ENCODE peak calls at places on chromosomes 6 and 20, in seven cellular contexts. O is CD8-positive, alpha-beta memory T cell; T is OCI-LY7; X is fibroblast of lung; B is CD4-positive, alpha-beta memory T cell; K is left ventricle myocardium inferior; S is pancreas. Y is an unnamed sample.

GRCh38 chr6:31016659-31017299 is 6.5 kb downstream of the MUC22 start:
- DNase-seq in T (no peak), X (no peak), S (no peak), B (no peak), O (no peak), K (no peak), Y (no peak)

GRCh38 chr6:138226701-138227315 is 8.5 kb upstream of the PBOV1 start:
- DNase-seq in X (no peak), T (no peak), K (no peak), S (no peak), O (no peak), B (no peak), Y (no peak)

GRCh38 chr6:36024154-36024760 is at the start of gene SLC26A8:
- DNase-seq in X (no peak), B (no peak), T (no peak), S (peak; percentile 23), O (no peak), K (no peak), Y (peak; percentile 48)

GRCh38 chr6:168709991-168710390 is 269.0 kb downstream of the SMOC2 start:
- DNase-seq in X (no peak), B (no peak), T (no peak), S (no peak), O (no peak), K (no peak), Y (no peak)

GRCh38 chr6:46849361-46849690 is 56.1 kb downstream of the MEP1A start:
- DNase-seq in S (no peak), X (no peak), O (no peak), B (no peak), K (no peak), T (no peak), Y (no peak)

GRCh38 chr6:92122746-92123145 is 1296.6 kb downstream of the EPHA7 start:
- DNase-seq in B (no peak), K (no peak), O (no peak), S (no peak), X (no peak), T (peak; percentile 6), Y (no peak)

GRCh38 chr6:122372647-122373046 is 26.8 kb upstream of the HSF2 start:
- DNase-seq in X (no peak), T (no peak), O (no peak), K (no peak), B (no peak), S (no peak), Y (no peak)

GRCh38 chr6:21947751-21948386 is 349.0 kb downstream of the PRL start:
- DNase-seq in X (peak; percentile 76), S (no peak), B (no peak), T (no peak), K (no peak), O (no peak), Y (no peak)

GRCh38 chr6:112468359-112468758 is 121.2 kb downstream of the RFPL4B start:
- DNase-seq in K (no peak), O (no peak), S (no peak), X (peak; percentile 86), B (no peak), T (no peak), Y (no peak)

GRCh38 chr20:46137816-46138215 is 19.7 kb downstream of the CD40 start:
- DNase-seq in X (no peak), O (no peak), T (no peak), B (no peak), S (no peak), K (no peak), Y (no peak)

GRCh38 chr6:167767715-167768107 is 59.0 kb upstream of the AFDN start:
- DNase-seq in X (no peak), K (no peak), B (no peak), T (no peak), O (no peak), S (no peak), Y (no peak)

GRCh38 chr20:37538003-37538402 is 10.3 kb upstream of the BLCAP start:
- DNase-seq in O (no peak), S (no peak), B (no peak), K (no peak), X (peak; percentile 56), T (no peak), Y (no peak)

GRCh38 chr20:3874194-3874824 is 14.9 kb upstream of the PANK2 start:
- DNase-seq in T (no peak), S (no peak), O (no peak), B (no peak), K (no peak), X (peak; percentile 18), Y (no peak)

GRCh38 chr6:37862992-37863391 is 43.5 kb downstream of the ZFAND3 start:
- DNase-seq in O (no peak), X (peak; percentile 77), B (no peak), S (no peak), T (no peak), K (no peak), Y (no peak)

GRCh38 chr6:80553071-80553740 is 446.7 kb downstream of the BCKDHB start:
- DNase-seq in O (no peak), X (peak; percentile 78), T (no peak), S (no peak), B (no peak), K (no peak), Y (no peak)

GRCh38 chr6:40912158-40912946 is 126.7 kb downstream of the UNC5CL start:
- DNase-seq in T (peak; percentile 10), S (peak; percentile 62), K (no peak), B (no peak), X (no peak), O (no peak), Y (peak; percentile 18)
- H3K4me1 ChIP-seq in T (no peaks in the 10 kb centered on the region), S (peaks cover 7% of the 10 kb centered on the region), K (peaks cover 21% of the 10 kb centered on the region), B (no peaks in the 10 kb centered on the region), X (no peaks in the 10 kb centered on the region), O (no peaks in the 10 kb centered on the region), Y (peaks cover 7% of the 10 kb centered on the region)

DNA sequence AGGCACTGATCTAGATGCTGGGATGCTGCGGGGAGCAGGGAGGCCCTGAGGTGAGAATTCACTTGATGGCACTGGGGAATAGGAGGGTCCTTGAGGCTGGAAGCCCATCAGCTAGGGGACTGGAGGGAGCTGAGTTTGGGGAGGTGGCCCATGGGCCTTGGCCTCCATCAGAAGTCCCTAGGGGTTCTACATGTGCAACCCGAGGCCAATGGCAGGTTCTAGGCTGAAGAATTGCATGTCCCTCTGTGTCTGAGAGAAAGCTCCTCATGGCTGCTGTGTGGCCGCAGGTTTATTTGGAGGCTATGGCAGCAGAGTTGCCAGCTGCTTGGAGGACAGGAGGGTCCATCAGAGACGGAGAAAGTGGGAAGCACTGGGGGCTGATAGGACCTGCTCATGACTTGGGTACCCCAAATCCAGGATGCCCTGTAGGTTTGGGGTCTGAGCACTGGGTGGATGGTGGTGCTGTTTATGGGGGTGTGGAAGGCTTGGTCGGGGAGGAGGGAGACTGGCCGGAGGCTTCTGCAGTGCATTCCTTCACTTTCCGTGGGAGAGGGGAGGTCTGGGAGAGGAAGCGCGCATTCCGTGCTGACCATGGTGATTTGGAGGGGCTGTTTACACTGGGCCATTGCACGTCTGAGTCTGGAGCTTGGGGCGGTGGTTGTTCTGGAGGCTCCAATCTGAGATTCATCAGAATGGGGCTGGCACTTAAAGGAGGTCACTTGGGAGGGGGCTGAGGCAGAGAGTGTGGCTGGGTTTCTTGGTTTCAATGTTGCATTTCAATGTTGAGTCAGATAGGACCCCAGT is 24.7 kb upstream of the PHACTR3 start:
- DNase-seq in O (no peak), B (no peak), X (no peak), T (no peak), S (no peak), K (no peak), Y (no peak)
- H3K4me1 ChIP-seq in O (no peaks in the 10 kb centered on the region), B (no peaks in the 10 kb centered on the region), X (no peaks in the 10 kb centered on the region), T (no peaks in the 10 kb centered on the region), S (no peaks in the 10 kb centered on the region), K (peaks cover 34% of the 10 kb centered on the region), Y (no peaks in the 10 kb centered on the region)

DNA sequence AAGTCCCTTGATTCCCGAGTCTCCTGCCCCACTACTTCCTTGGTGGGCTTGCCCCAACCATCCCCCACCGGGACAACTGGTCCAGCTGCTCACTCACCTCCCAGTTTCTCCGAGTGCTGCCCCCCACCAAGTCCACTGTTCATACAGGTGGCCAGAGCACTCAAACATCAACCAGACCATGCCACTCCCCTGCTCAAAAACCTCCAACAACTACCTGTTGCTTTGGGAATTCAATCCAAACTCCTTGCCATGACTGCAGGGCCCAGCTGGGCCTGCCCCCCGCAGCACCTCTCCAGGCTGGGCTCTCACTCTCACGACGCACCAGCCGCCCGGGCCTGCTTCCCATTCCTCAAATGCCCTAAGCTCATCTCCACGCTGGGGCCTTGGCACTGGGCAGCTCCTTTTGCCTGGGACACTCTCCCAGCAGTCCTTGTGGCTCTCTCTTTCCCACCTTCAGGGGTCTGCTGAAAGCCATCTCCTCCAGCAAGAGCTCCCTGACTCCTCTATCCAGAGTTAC is 97.5 kb downstream of the NFATC2 start:
- DNase-seq in T (no peak), X (no peak), O (no peak), S (no peak), B (no peak), K (no peak), Y (no peak)
- H3K4me1 ChIP-seq in T (peaks cover 14% of the 10 kb centered on the region), X (peaks cover 12% of the 10 kb centered on the region), O (peaks cover 9% of the 10 kb centered on the region), S (no peaks in the 10 kb centered on the region), B (peaks cover 35% of the 10 kb centered on the region), K (peaks cover 36% of the 10 kb centered on the region), Y (peaks cover 36% of the 10 kb centered on the region)

GRCh38 chr20:45082468-45082867 is 18.5 kb downstream of the KCNS1 start:
- DNase-seq in T (no peak), S (no peak), K (no peak), B (no peak), X (no peak), O (no peak), Y (no peak)
- H3K4me1 ChIP-seq in T (no peaks in the 10 kb centered on the region), S (no peaks in the 10 kb centered on the region), K (no peaks in the 10 kb centered on the region), B (no peaks in the 10 kb centered on the region), X (peaks cover under 1% of the 10 kb centered on the region), O (no peaks in the 10 kb centered on the region), Y (no peaks in the 10 kb centered on the region)

GRCh38 chr20:64062276-64062595 is 762 bp upstream of the TCEA2 start:
- DNase-seq in O (no peak), X (no peak), B (no peak), K (no peak), S (no peak), T (no peak), Y (no peak)

GRCh38 chr20:64064145-64064698 is 1.2 kb downstream of the TCEA2 start:
- DNase-seq in X (peak; percentile 51), O (no peak), K (no peak), S (no peak), T (no peak), B (no peak), Y (no peak)

GRCh38 chr20:64062596-64063388 is at the start of gene TCEA2:
- DNase-seq in X (peak; percentile 94), T (peak; percentile 96), O (peak; percentile 88), K (peak; percentile 98), S (peak; percentile 96), B (peak; percentile 91), Y (peak; percentile 98)

GRCh38 chr20:64065062-64065972 is 2.3 kb downstream of the TCEA2 start:
- DNase-seq in X (no peak), S (no peak), K (no peak), B (no peak), T (peak; percentile 70), O (no peak), Y (no peak)

DNA sequence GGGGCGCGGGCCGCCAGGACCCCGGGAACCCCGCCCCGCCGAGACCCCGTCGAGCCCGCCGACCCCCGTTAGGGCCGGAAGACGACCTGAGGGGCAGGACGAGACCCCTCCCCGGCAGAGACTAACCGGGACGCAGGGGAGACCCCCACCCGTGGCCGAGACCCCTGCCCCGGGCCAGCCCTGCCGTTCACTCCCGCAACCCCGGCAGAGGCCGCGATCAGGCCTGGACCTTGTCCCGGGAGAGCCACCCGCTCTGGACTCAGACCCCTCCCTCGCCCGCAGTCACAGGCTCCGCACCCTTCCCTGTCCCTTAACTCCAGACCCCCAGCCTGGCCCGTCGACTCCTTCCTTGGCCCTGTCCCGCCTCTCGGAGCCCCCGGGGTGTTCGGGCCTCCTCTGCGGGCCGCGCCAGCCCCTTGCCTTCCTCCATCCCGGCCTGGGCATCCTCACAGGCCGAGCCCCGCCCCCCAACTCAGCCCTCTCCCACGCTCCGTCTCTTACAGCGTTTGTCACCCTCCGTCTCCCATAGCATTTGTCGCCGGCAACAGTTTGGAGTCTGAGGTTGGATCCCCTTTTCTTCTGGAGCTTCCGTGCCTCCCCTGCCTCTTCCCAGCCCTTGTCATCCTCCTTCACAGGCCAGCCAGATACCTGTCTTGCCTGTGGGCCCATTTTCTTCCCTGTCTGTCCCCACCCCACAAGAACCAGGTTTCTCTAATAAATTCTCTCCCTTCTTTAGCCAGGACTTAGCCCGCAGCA is 569 bp downstream of the TCEA2 start:
- DNase-seq in O (no peak), B (no peak), X (peak; percentile 12), K (no peak), T (no peak), S (peak; percentile 64), Y (peak; percentile 54)
- H3K4me1 ChIP-seq in O (peaks cover 41% of the 10 kb centered on the region), B (peaks cover 57% of the 10 kb centered on the region), X (peaks cover 22% of the 10 kb centered on the region), K (peaks cover 34% of the 10 kb centered on the region), T (peaks cover 37% of the 10 kb centered on the region), S (peaks cover 4% of the 10 kb centered on the region), Y (peaks cover 9% of the 10 kb centered on the region)